ENCODE peak calls at places on chromosome 9, in five cellular contexts. Z is myocyte, H is ELF-1, J is astrocyte, T is mesothelial cell of epicardium. F is an unnamed sample.

GRCh38 chr9:3893519-3893918 is 367.7 kb upstream of the RFX3 start:
- DNase-seq in Z (no peak), H (no peak), J (no peak), T (no peak), F (no peak)

GRCh38 chr9:13597427-13597826 is 317.9 kb upstream of the MPDZ start:
- DNase-seq in Z (no peak), H (no peak), J (no peak), T (no peak), F (no peak)

GRCh38 chr9:3887121-3887797 is 361.5 kb upstream of the RFX3 start:
- DNase-seq in Z (no peak), H (no peak), J (no peak), T (no peak), F (no peak)

GRCh38 chr9:109448223-109448622 is 49.9 kb downstream of the PTPN3 start:
- DNase-seq in Z (peak; percentile 7), H (no peak), J (peak; percentile 56), T (no peak), F (no peak)

GRCh38 chr9:18829858-18830257 is 203.2 kb downstream of the SAXO1 start:
- DNase-seq in Z (peak; percentile 24), H (no peak), J (peak; percentile 78), T (no peak), F (no peak)

GRCh38 chr9:4137755-4138154 is 162.1 kb downstream of the GLIS3 start:
- DNase-seq in Z (peak; percentile 45), H (no peak), J (peak; percentile 72), T (no peak), F (no peak)

GRCh38 chr9:22452415-22453010 is 5.9 kb downstream of the DMRTA1 start:
- DNase-seq in Z (peak; percentile 63), H (no peak), J (no peak), T (peak; percentile 59), F (no peak)

GRCh38 chr9:132056717-132057429 is 22.8 kb downstream of the MED27 start:
- DNase-seq in Z (no peak), H (no peak), J (no peak), T (no peak), F (no peak)

F was measured in D721Med.